ENCODE peak calls at places on chromosome 13, in seven cellular contexts. S is stimulated activated CD8-positive, alpha-beta memory T cell treated with anti-CD3 and anti-CD28 coated beads, Interleukin-15, amount 100 ng/mL, for 1 hour; M is WTC11; K is nucleus accumbens; G is NCI-H524; Z is Right ventricle myocardium superior; Y is HT-29. P is an unnamed sample.

GRCh38 chr13:29161653-29162052 is 341.5 kb downstream of the MTUS2 start:
- DNase-seq in S (no peak), M (no peak), K (no peak), G (no peak), Z (no peak), Y (no peak), P (no peak)

GRCh38 chr13:35614666-35615065 is 138.2 kb upstream of the MAB21L1 start:
- DNase-seq in S (no peak), M (no peak), K (no peak), G (no peak), Z (no peak), Y (no peak), P (no peak)

GRCh38 chr13:74920945-74921725 is 560.8 kb downstream of the TBC1D4 start:
- DNase-seq in S (no peak), M (no peak), K (no peak), G (no peak), Z (no peak), Y (peak), P (no peak)

GRCh38 chr13:48448963-48449614 is 36.2 kb upstream of the LPAR6 start:
- DNase-seq in S (no peak), M (no peak), K (no peak), G (no peak), Z (no peak), Y (no peak), P (no peak)

GRCh38 chr13:66397133-66397532 is 833.0 kb downstream of the PCDH9 start:
- DNase-seq in S (no peak), M (no peak), K (no peak), G (no peak), Z (no peak), Y (no peak), P (no peak)

GRCh38 chr13:101706651-101707050 is 254.2 kb downstream of the ITGBL1 start:
- DNase-seq in S (no peak), M (no peak), K (no peak), G (no peak), Z (no peak), Y (peak), P (no peak)

GRCh38 chr13:112545866-112546265 is 42.1 kb downstream of the TUBGCP3 start:
- DNase-seq in S (no peak), M (no peak), K (no peak), G (no peak), Z (no peak), Y (no peak), P (no peak)

GRCh38 chr13:31408927-31409326 is 209.2 kb downstream of the B3GLCT start:
- DNase-seq in S (no peak), M (no peak), K (no peak), G (no peak), Z (no peak), Y (no peak), P (no peak)

GRCh38 chr13:40064723-40065122 is 409.3 kb downstream of the COG6 start:
- DNase-seq in S (no peak), M (no peak), K (no peak), G (no peak), Z (no peak), Y (peak), P (no peak)

GRCh38 chr13:42497798-42498197 is 76.2 kb upstream of the TNFSF11 start:
- DNase-seq in S (no peak), M (no peak), K (no peak), G (no peak), Z (no peak), Y (peak), P (no peak)

GRCh38 chr13:41263261-41263971 is at the start of gene MTRF1:
- DNase-seq in S (peak), M (peak), K (peak), G (peak), Z (peak), Y (peak), P (peak)

GRCh38 chr13:75250526-75251183 is 231.3 kb downstream of the TBC1D4 start:
- DNase-seq in S (no peak), M (no peak), K (no peak), G (no peak), Z (no peak), Y (no peak), P (no peak)

GRCh38 chr13:36395280-36395679 is 37.0 kb upstream of the CCNA1 start:
- DNase-seq in S (no peak), M (no peak), K (no peak), G (no peak), Z (no peak), Y (peak), P (no peak)

GRCh38 chr13:25489238-25489637 is 117.5 kb downstream of the ATP8A2 start:
- DNase-seq in S (no peak), M (no peak), K (peak), G (peak), Z (no peak), Y (no peak), P (no peak)

GRCh38 chr13:32426191-32426980 is 1.5 kb downstream of the N4BP2L1 start:
- DNase-seq in S (no peak), M (no peak), K (no peak), G (no peak), Z (no peak), Y (peak), P (no peak)

GRCh38 chr13:29190298-29190697 is 370.2 kb downstream of the MTUS2 start:
- DNase-seq in S (no peak), M (no peak), K (no peak), G (no peak), Z (no peak), Y (no peak), P (no peak)

GRCh38 chr13:25958983-25959382 is 92.8 kb downstream of the SHISA2 start:
- DNase-seq in S (no peak), M (no peak), K (no peak), G (no peak), Z (no peak), Y (no peak), P (no peak)

GRCh38 chr13:27081893-27082292 is 89.7 kb downstream of the USP12 start:
- DNase-seq in S (no peak), M (no peak), K (no peak), G (no peak), Z (no peak), Y (no peak), P (no peak)

GRCh38 chr13:43936630-43937029 is 56.9 kb downstream of the LACC1 start:
- DNase-seq in S (no peak), M (no peak), K (no peak), G (no peak), Z (no peak), Y (no peak), P (no peak)

GRCh38 chr13:52665325-52665724 is 12.7 kb downstream of the SUGT1 start:
- DNase-seq in S (no peak), M (no peak), K (no peak), G (no peak), Z (no peak), Y (peak), P (no peak)

GRCh38 chr13:104843328-104843727 is 1692.1 kb downstream of the EFNB2 start:
- DNase-seq in S (no peak), M (no peak), K (no peak), G (no peak), Z (no peak), Y (no peak), P (no peak)

GRCh38 chr13:96781141-96781540 is 213.1 kb downstream of the OXGR1 start:
- DNase-seq in S (no peak), M (no peak), K (peak), G (no peak), Z (peak), Y (no peak), P (no peak)

GRCh38 chr13:51717786-51718398 is 86.1 kb downstream of the DHRS12 start:
- DNase-seq in S (no peak), M (no peak), K (no peak), G (peak), Z (no peak), Y (no peak), P (no peak)

GRCh38 chr13:46229251-46229650 is 17.5 kb downstream of the LRRC63 start:
- DNase-seq in S (no peak), M (no peak), K (no peak), G (no peak), Z (no peak), Y (no peak), P (no peak)

GRCh38 chr13:26872444-26873173 is 112.0 kb upstream of the GPR12 start:
- DNase-seq in S (peak), M (peak), K (no peak), G (peak), Z (peak), Y (peak), P (peak)

GRCh38 chr13:20462533-20462915 is 63.1 kb downstream of the CRYL1 start:
- DNase-seq in S (no peak), M (no peak), K (no peak), G (no peak), Z (no peak), Y (no peak), P (no peak)

GRCh38 chr13:43348397-43348796 is 325.0 kb downstream of the DNAJC15 start:
- DNase-seq in S (no peak), M (no peak), K (no peak), G (no peak), Z (no peak), Y (no peak), P (no peak)

GRCh38 chr13:112178769-112179168 is 111.8 kb downstream of the SOX1 start:
- DNase-seq in S (no peak), M (no peak), K (no peak), G (no peak), Z (no peak), Y (no peak), P (no peak)

GRCh38 chr13:50366488-50367174 is 351.4 kb downstream of the KCNRG start:
- DNase-seq in S (no peak), M (no peak), K (no peak), G (no peak), Z (no peak), Y (peak), P (no peak)

GRCh38 chr13:73970413-73971055 is 163.7 kb downstream of the KLF12 start:
- DNase-seq in S (no peak), M (no peak), K (no peak), G (no peak), Z (no peak), Y (no peak), P (no peak)

P was measured in nephron progenitor cell.